ENCODE peak calls at places on chromosomes 7 and 10, in nine cellular contexts. O, J, Y, W, U, Q, M, X and K are unnamed samples.

GRCh38 chr10:82397859-82398258 is 522.9 kb downstream of the NRG3 start:
- DNase-seq in W (no peak), O (no peak), Y (no peak), U (no peak), Q (no peak), J (no peak), M (no peak), X (peak; percentile 23), K (no peak)

GRCh38 chr7:20343211-20343610 is 12.5 kb downstream of the ITGB8 start:
- DNase-seq in W (no peak), U (no peak), J (no peak), O (no peak), Q (no peak), Y (no peak), M (no peak), X (no peak), K (no peak)

GRCh38 chr7:142104550-142105527 is 6.7 kb upstream of the MGAM2 start:
- DNase-seq in O (no peak), U (no peak), M (no peak), Y (no peak), Q (no peak), W (no peak), X (no peak), J (no peak), K (no peak)

GRCh38 chr7:126065766-126066165 is 1136.1 kb upstream of the POT1 start:
- DNase-seq in U (no peak), Y (no peak), O (no peak), Q (no peak), M (no peak), J (no peak), X (no peak), W (no peak), K (no peak)

GRCh38 chr10:97584060-97584797 is at the start of gene HOGA1:
- DNase-seq in W (peak; percentile 83), O (no peak), J (peak; percentile 92), X (no peak), Y (peak; percentile 60), U (no peak), Q (peak; percentile 13), M (no peak), K (no peak)

GRCh38 chr10:18099420-18099819 is 40.8 kb upstream of the CACNB2 start:
- DNase-seq in M (no peak), Y (no peak), Q (peak; percentile 1), U (no peak), X (no peak), J (no peak), O (no peak), W (no peak), K (no peak)

GRCh38 chr7:115851291-115851690 is 179.3 kb downstream of the TFEC start:
- DNase-seq in M (peak; percentile 5), U (no peak), J (no peak), Y (peak; percentile 77), Q (peak; percentile 37), X (peak; percentile 27), O (no peak), W (no peak), K (no peak)

GRCh38 chr7:2567663-2568238 is 9.0 kb downstream of the IQCE start:
- DNase-seq in J (no peak), Q (no peak), W (peak; percentile 39), U (no peak), O (no peak), Y (peak; percentile 59), M (peak; percentile 47), X (no peak), K (no peak)